ENCODE peak calls at places on chromosomes 7 and 10, in nine cellular contexts. O is activated naive CD8-positive, alpha-beta T cell treated with anti-CD3 and anti-CD28 coated beads, Interleukin-2, amount 50 U/mL, for 24 hours; I is NCI-H1417 treated with DMSO at 0.1 percent for 48 hours; Z is activated T-helper 1 cell treated with anti-CD3 and anti-CD28 coated beads, Interleukin-12 subunit alpha, Interleukin-12 subunit beta, Interleukin-2, Interleukin-4 antibody, amounts not matched to agents 30 ng/mL and 10 ng/mL and 1 ng/mL, durations not matched to agents 14 hours and 24 hours and 36 hours; S is AG08395; G is central memory CD8-positive, alpha-beta T cell; J is frontal cortex; A is Right ventricle myocardium superior; V is GM20000. M is an unnamed sample.

GRCh38 chr10:22615819-22616499 is 98.4 kb downstream of the PIP4K2A start:
- DNase-seq in V (peak), Z (no peak), G (no peak), I (no peak), J (peak), A (peak), O (no peak), S (no peak), M (no peak)

GRCh38 chr7:51269321-51269720 is 47.3 kb downstream of the COBL start:
- DNase-seq in Z (no peak), J (no peak), O (no peak), I (no peak), G (no peak), V (no peak), A (no peak), S (no peak), M (no peak)

GRCh38 chr10:35005868-35006267 is 84.3 kb downstream of the CUL2 start:
- DNase-seq in I (no peak), O (no peak), V (no peak), G (no peak), A (no peak), Z (no peak), S (peak), J (no peak), M (peak)

GRCh38 chr7:128210036-128210347 is 31.1 kb upstream of the LEP start:
- DNase-seq in S (no peak), G (no peak), I (no peak), Z (no peak), O (no peak), V (no peak), J (no peak), A (no peak), M (no peak)

GRCh38 chr7:44440577-44441078 is 49.8 kb downstream of the NUDCD3 start:
- DNase-seq in V (no peak), S (no peak), I (no peak), J (no peak), Z (no peak), O (no peak), G (no peak), A (no peak), M (no peak)

GRCh38 chr10:21724695-21725371 is 190.8 kb downstream of the MLLT10 start:
- DNase-seq in G (no peak), A (peak), O (peak), J (peak), S (peak), I (peak), Z (no peak), V (peak), M (peak)

GRCh38 chr7:103727982-103728610 is 261.4 kb downstream of the RELN start:
- DNase-seq in V (no peak), I (no peak), J (no peak), O (no peak), Z (no peak), A (no peak), S (no peak), G (no peak), M (no peak)

GRCh38 chr10:18610517-18610916 is 40.9 kb downstream of the NSUN6 start:
- DNase-seq in S (peak), A (no peak), V (no peak), O (no peak), I (no peak), J (no peak), Z (no peak), G (no peak), M (peak)

GRCh38 chr7:74399006-74399405 is 54.7 kb upstream of the GTF2IRD1 start:
- DNase-seq in J (no peak), I (no peak), O (no peak), G (no peak), S (no peak), V (no peak), Z (no peak), A (no peak), M (no peak)

GRCh38 chr10:8150401-8150905 is 96.0 kb downstream of the GATA3 start:
- DNase-seq in A (no peak), I (no peak), J (no peak), V (no peak), O (no peak), Z (no peak), G (no peak), S (no peak), M (no peak)